ENCODE peak calls at places on chromosomes 13 and 19, in four cellular contexts. U is AG08396, E is C1 segment of cervical spinal cord, G is immature natural killer cell. I is an unnamed sample.

GRCh38 chr13:76991796-76992547 is at the start of gene CLN5:
- DNase-seq in U (peak), E (peak), G (peak), I (peak)

GRCh38 chr13:67549331-67549730 is 319.2 kb upstream of the PCDH9 start:
- DNase-seq in U (no peak), E (no peak), G (no peak), I (no peak)

GRCh38 chr19:8322638-8322997 is 1.3 kb downstream of the RPS28 start:
- DNase-seq in U (no peak), E (no peak), G (no peak), I (no peak)

GRCh38 chr13:38538412-38538811 is 148.5 kb upstream of the FREM2 start:
- DNase-seq in U (no peak), E (no peak), G (no peak), I (no peak)

GRCh38 chr13:112959701-112960542 is 9.1 kb upstream of the MCF2L start:
- DNase-seq in U (no peak), E (no peak), G (no peak), I (no peak)

GRCh38 chr19:18985257-18985656 is 44.2 kb upstream of the HOMER3 start:
- DNase-seq in U (no peak), E (peak), G (no peak), I (peak)

GRCh38 chr19:15759962-15760565 is 22.3 kb downstream of the OR10H3 start:
- DNase-seq in U (no peak), E (no peak), G (no peak), I (no peak)

GRCh38 chr19:53865918-53866696 is 1.6 kb upstream of the MYADM start:
- DNase-seq in U (peak), E (peak), G (peak), I (no peak)

GRCh38 chr13:87981416-87981815 is 310.2 kb downstream of the SLITRK5 start:
- DNase-seq in U (no peak), E (no peak), G (no peak), I (no peak)

GRCh38 chr13:77309254-77309653 is 17.6 kb downstream of the MYCBP2 start:
- DNase-seq in U (no peak), E (no peak), G (no peak), I (no peak)

GRCh38 chr13:111865046-111865445 is 201.9 kb upstream of the SOX1 start:
- DNase-seq in U (no peak), E (no peak), G (no peak), I (no peak)

GRCh38 chr19:19385900-19386339 is 19.6 kb upstream of the GATAD2A start:
- DNase-seq in U (no peak), E (no peak), G (no peak), I (no peak)

GRCh38 chr13:107842562-107843180 is 372.7 kb downstream of the LIG4 start:
- DNase-seq in U (no peak), E (no peak), G (no peak), I (no peak)

GRCh38 chr13:26726684-26727083 is 33.9 kb downstream of the GPR12 start:
- DNase-seq in U (no peak), E (no peak), G (no peak), I (no peak)

GRCh38 chr19:33948651-33949335 is 152.1 kb downstream of the KCTD15 start:
- DNase-seq in U (no peak), E (no peak), G (no peak), I (no peak)

GRCh38 chr19:29629836-29630534 is 23.9 kb downstream of the POP4 start:
- DNase-seq in U (no peak), E (no peak), G (no peak), I (no peak)

GRCh38 chr13:21150013-21150412 is 26.3 kb downstream of the SKA3 start:
- DNase-seq in U (no peak), E (no peak), G (no peak), I (no peak)

GRCh38 chr19:3034845-3035541 is 5.9 kb upstream of the TLE2 start:
- DNase-seq in U (no peak), E (no peak), G (no peak), I (no peak)

GRCh38 chr13:32736648-32737047 is 150.4 kb downstream of the PDS5B start:
- DNase-seq in U (no peak), E (no peak), G (peak), I (no peak)

GRCh38 chr13:113989585-113990300 is 15.9 kb upstream of the C13orf46 start:
- DNase-seq in U (no peak), E (no peak), G (no peak), I (no peak)

I was measured in GF-D8.